ENCODE peak calls at places on chromosomes 11 and 22, in nine cellular contexts. Y is fibroblast of the aortic adventitia, O is Peyer's patch, U is lung, P is cardiac muscle cell, S is psoas muscle, J is vagina, D is coronary artery, W is A549. B is an unnamed sample.

GRCh38 chr11:69078930-69079607 is 30.3 kb downstream of the TPCN2 start:
- DNase-seq in W (no peak), J (no peak), Y (no peak), S (no peak), P (no peak), U (no peak), O (no peak), D (no peak), B (no peak)

GRCh38 chr22:17785185-17786184 is 11.2 kb upstream of the BID start:
- DNase-seq in W (peak; percentile 67), U (peak; percentile 50), P (peak; percentile 38), J (no peak), O (peak; percentile 88), Y (no peak), D (no peak), S (peak; percentile 91), B (peak; percentile 11)

GRCh38 chr11:117528061-117528780 is 200.6 kb downstream of the CEP164 start:
- DNase-seq in O (no peak), J (no peak), W (no peak), P (no peak), D (no peak), S (no peak), Y (no peak), U (no peak), B (no peak)

GRCh38 chr11:42524534-42525227 is 787.1 kb upstream of the API5 start:
- DNase-seq in O (no peak), J (no peak), P (peak; percentile 84), Y (peak; percentile 54), W (peak; percentile 48), S (no peak), U (peak; percentile 33), D (no peak), B (peak; percentile 72)

GRCh38 chr11:82718307-82718706 is 15.4 kb downstream of the FAM181B start:
- DNase-seq in O (no peak), W (peak; percentile 42), D (no peak), Y (peak; percentile 66), S (no peak), U (no peak), J (no peak), P (peak; percentile 60), B (no peak)

GRCh38 chr11:108854366-108854765 is 189.5 kb downstream of the DDX10 start:
- DNase-seq in W (no peak), P (no peak), D (no peak), Y (peak; percentile 35), U (no peak), O (no peak), J (no peak), S (no peak), B (no peak)

GRCh38 chr11:73228268-73229134 is 10.4 kb downstream of the P2RY2 start:
- DNase-seq in U (no peak), Y (no peak), P (no peak), W (no peak), O (peak; percentile 25), S (peak; percentile 27), J (no peak), D (peak; percentile 49), B (no peak)

GRCh38 chr11:108486331-108486730 is 11.9 kb downstream of the POGLUT3 start:
- DNase-seq in W (no peak), Y (no peak), S (no peak), U (no peak), O (no peak), J (no peak), D (no peak), P (no peak), B (no peak)

GRCh38 chr22:20867179-20868099 is 8.6 kb downstream of the SNAP29 start:
- DNase-seq in O (peak; percentile 54), D (no peak), W (no peak), U (peak; percentile 48), P (peak; percentile 67), Y (peak; percentile 45), J (no peak), S (peak; percentile 56), B (peak; percentile 86)

GRCh38 chr11:18010271-18010670 is 2.6 kb downstream of the SERGEF start:
- DNase-seq in O (no peak), D (no peak), P (peak; percentile 2), W (peak; percentile 16), J (no peak), U (no peak), S (no peak), Y (no peak), B (no peak)

GRCh38 chr22:49331223-49331815 is 496.4 kb downstream of the BRD1 start:
- DNase-seq in Y (no peak), W (no peak), D (peak; percentile 47), S (peak; percentile 8), P (no peak), U (peak; percentile 11), J (peak; percentile 42), O (no peak), B (no peak)

GRCh38 chr11:76761959-76762358 is 21.2 kb upstream of the TSKU start:
- DNase-seq in O (no peak), W (no peak), P (no peak), U (no peak), S (no peak), J (no peak), D (no peak), Y (no peak), B (no peak)

GRCh38 chr22:23181763-23182288 is 1.5 kb downstream of the BCR start:
- DNase-seq in W (no peak), O (no peak), J (no peak), Y (no peak), D (no peak), U (no peak), P (no peak), S (no peak), B (no peak)

GRCh38 chr11:114137054-114137453 is 77.5 kb downstream of the ZBTB16 start:
- DNase-seq in J (no peak), S (no peak), Y (no peak), D (no peak), U (no peak), W (no peak), O (no peak), P (no peak), B (no peak)

GRCh38 chr22:29641781-29642355 is 38.4 kb downstream of the NF2 start:
- DNase-seq in J (no peak), U (no peak), S (no peak), Y (no peak), D (no peak), O (no peak), W (no peak), P (no peak), B (no peak)

GRCh38 chr22:19092725-19093124 is 29.5 kb downstream of the DGCR2 start:
- DNase-seq in S (no peak), P (no peak), D (no peak), W (no peak), O (no peak), J (no peak), Y (no peak), U (no peak), B (no peak)

GRCh38 chr11:67664696-67665536 is 9.5 kb downstream of the ALDH3B2 start:
- DNase-seq in O (no peak), W (no peak), D (no peak), S (no peak), J (no peak), Y (no peak), P (no peak), U (no peak), B (no peak)

GRCh38 chr11:114158886-114159285 is 99.4 kb downstream of the ZBTB16 start:
- DNase-seq in U (no peak), Y (no peak), W (no peak), S (peak; percentile 75), D (no peak), O (no peak), P (no peak), J (no peak), B (no peak)

GRCh38 chr11:134021326-134021725 is 47.5 kb upstream of the JAM3 start:
- DNase-seq in S (no peak), W (no peak), Y (no peak), P (no peak), D (no peak), J (no peak), O (no peak), U (no peak), B (no peak)

GRCh38 chr11:122785156-122785605 is 53.1 kb upstream of the CRTAM start:
- DNase-seq in P (no peak), O (no peak), J (no peak), D (no peak), Y (no peak), U (no peak), W (no peak), S (no peak), B (no peak)

GRCh38 chr11:67490727-67491065 is 7.9 kb downstream of the AIP start:
- DNase-seq in J (no peak), W (no peak), U (no peak), P (no peak), D (no peak), O (no peak), S (no peak), Y (no peak), B (no peak)

GRCh38 chr11:42770444-42771065 is 541.2 kb upstream of the API5 start:
- DNase-seq in Y (no peak), W (peak; percentile 28), P (peak; percentile 15), D (no peak), S (no peak), J (no peak), O (no peak), U (no peak), B (no peak)

GRCh38 chr22:44373234-44373633 is 60.5 kb upstream of the SHISAL1 start:
- DNase-seq in O (peak; percentile 11), P (no peak), S (peak; percentile 8), J (no peak), D (peak; percentile 54), Y (no peak), U (no peak), W (no peak), B (no peak)
- H3K4me3 ChIP-seq in O (no peak overlapping the region), P (no peak overlapping the region), S (no peak overlapping the region), J (no peak overlapping the region), D (no peak overlapping the region), Y (no peak overlapping the region), U (no peak overlapping the region), W (no peak overlapping the region), B (no peak overlapping the region)

GRCh38 chr11:33682446-33682845 is 18.2 kb downstream of the C11orf91 start:
- DNase-seq in W (no peak), Y (no peak), S (no peak), J (peak; percentile 74), U (no peak), O (no peak), P (no peak), D (peak; percentile 40), B (no peak)
- TF ChIP-seq CTCF in W (no peak), Y (no peak), S (no peak), J (no peak), U (no peak), O (no peak), P (peak; percentile 20), D (no peak), B (no peak)

GRCh38 chr22:21966643-21967516 is 14.2 kb upstream of the PPM1F start:
- DNase-seq in P (no peak), O (no peak), D (no peak), J (no peak), Y (no peak), U (no peak), S (no peak), W (no peak), B (no peak)
- H3K4me3 ChIP-seq in P (no peak overlapping the region), O (no peak overlapping the region), D (no peak overlapping the region), J (no peak overlapping the region), Y (no peak overlapping the region), U (no peak overlapping the region), S (no peak overlapping the region), W (no peak overlapping the region), B (no peak overlapping the region)

DNA sequence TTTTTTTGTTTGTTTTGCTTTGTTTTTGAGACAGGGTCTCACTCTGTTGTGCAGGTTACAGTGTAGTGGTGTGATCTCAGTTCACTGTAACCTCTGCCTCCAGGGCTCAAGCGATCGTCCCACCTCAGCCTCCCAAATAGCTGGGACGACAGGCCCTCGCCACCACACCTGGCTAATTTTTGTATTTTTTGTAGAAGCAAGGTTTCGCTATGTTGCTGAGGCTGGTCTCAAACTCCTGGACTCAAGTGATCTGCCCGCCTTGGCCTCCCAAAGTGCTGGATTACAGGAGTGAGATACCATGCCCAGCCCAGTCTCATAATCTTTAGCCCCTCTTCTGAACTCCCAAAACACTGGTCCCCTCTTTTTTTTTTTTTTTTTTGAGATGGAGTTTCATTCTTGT is 50.6 kb downstream of the KCNJ4 start:
- DNase-seq in J (no peak), D (no peak), W (no peak), Y (no peak), O (no peak), U (no peak), S (no peak), P (no peak), B (no peak)
- TF ChIP-seq CTCF in J (no peak), D (no peak), W (no peak), Y (no peak), O (no peak), U (no peak), S (no peak), P (no peak), B (no peak)

B was measured in LNCaP clone FGC.